ENCODE peak calls at places on chromosomes 3 and 15, in ten cellular contexts. J, E, A, Z, N, B, F, X, D and P are unnamed samples.

GRCh38 chr3:150409527-150410310 is 1.6 kb downstream of the TSC22D2 start:
- DNase-seq in N (peak), B (peak), J (peak), Z (peak), X (no peak), F (no peak), A (peak), E (peak), D (peak), P (peak)

GRCh38 chr15:20659265-20659664 is 117.7 kb upstream of the GOLGA6L6 start:
- DNase-seq in D (no peak), F (no peak), N (no peak), X (no peak), B (no peak), E (no peak), Z (no peak), A (no peak), J (no peak), P (no peak)

GRCh38 chr3:42098171-42098570 is 7.0 kb downstream of the TRAK1 start:
- DNase-seq in J (no peak), B (no peak), D (no peak), N (no peak), Z (no peak), F (no peak), X (no peak), E (no peak), A (no peak), P (no peak)

GRCh38 chr3:67001086-67001861 is 3.2 kb downstream of the KBTBD8 start:
- DNase-seq in A (no peak), Z (no peak), X (no peak), J (peak), D (no peak), F (no peak), N (no peak), B (no peak), E (no peak), P (no peak)

GRCh38 chr3:49415931-49416601 is 3.8 kb downstream of the TCTA start:
- DNase-seq in A (no peak), X (no peak), Z (no peak), E (no peak), J (no peak), N (no peak), F (no peak), D (no peak), B (no peak), P (no peak)

GRCh38 chr3:107574650-107575049 is 51.9 kb downstream of the BBX start:
- DNase-seq in B (no peak), A (peak), X (no peak), D (peak), N (peak), E (peak), J (peak), Z (peak), F (no peak), P (no peak)

GRCh38 chr15:75554717-75555116 is 24.4 kb downstream of the PTPN9 start:
- DNase-seq in B (no peak), E (no peak), D (no peak), X (no peak), N (peak), A (no peak), J (peak), F (no peak), Z (no peak), P (no peak)

GRCh38 chr3:131708216-131708615 is 205.4 kb upstream of the MRPL3 start:
- DNase-seq in Z (no peak), D (no peak), A (no peak), B (no peak), X (no peak), F (no peak), E (no peak), J (no peak), N (peak), P (no peak)

GRCh38 chr15:91522609-91523332 is 330.7 kb upstream of the SLCO3A1 start:
- DNase-seq in X (no peak), E (peak), N (peak), Z (no peak), J (peak), D (peak), A (no peak), F (no peak), B (no peak), P (no peak)

GRCh38 chr15:85707519-85708338 is 87.0 kb downstream of the KLHL25 start:
- DNase-seq in F (no peak), B (no peak), X (no peak), N (peak), J (peak), E (peak), Z (peak), A (no peak), D (peak), P (no peak)

GRCh38 chr3:124837730-124838186 is 49.4 kb downstream of the ITGB5 start:
- DNase-seq in D (peak), Z (peak), E (peak), J (peak), B (no peak), N (peak), F (no peak), X (no peak), A (peak), P (no peak)

GRCh38 chr15:40031300-40031699 is 7.7 kb downstream of the SRP14 start:
- DNase-seq in D (no peak), Z (no peak), B (no peak), X (no peak), J (no peak), N (no peak), E (no peak), A (no peak), F (no peak), P (no peak)

GRCh38 chr3:72440491-72440890 is 407.8 kb downstream of the SHQ1 start:
- DNase-seq in J (no peak), N (no peak), E (no peak), Z (no peak), F (no peak), A (no peak), D (no peak), X (no peak), B (no peak), P (no peak)

GRCh38 chr15:42159381-42160015 is 3.1 kb upstream of the PLA2G4F start:
- DNase-seq in J (no peak), B (no peak), A (no peak), N (no peak), Z (no peak), X (no peak), F (no peak), E (no peak), D (no peak), P (no peak)

GRCh38 chr3:161139686-161140085 is 34.5 kb upstream of the B3GALNT1 start:
- DNase-seq in E (no peak), Z (no peak), B (no peak), J (no peak), F (no peak), A (no peak), X (no peak), D (no peak), N (no peak), P (no peak)

GRCh38 chr3:14521611-14522010 is 18.5 kb downstream of the GRIP2 start:
- DNase-seq in D (no peak), N (no peak), B (peak), J (no peak), E (no peak), A (no peak), Z (no peak), F (no peak), X (no peak), P (no peak)

GRCh38 chr15:59801649-59802048 is 112.5 kb upstream of the BNIP2 start:
- DNase-seq in B (no peak), X (no peak), E (no peak), J (no peak), Z (no peak), A (no peak), N (no peak), F (no peak), D (peak), P (no peak)

GRCh38 chr3:139202959-139203349 is 140.9 kb upstream of the MRPS22 start:
- DNase-seq in B (no peak), E (no peak), A (no peak), J (no peak), N (no peak), Z (no peak), D (no peak), X (no peak), F (no peak), P (no peak)

GRCh38 chr15:68114356-68114755 is 60.2 kb downstream of the PIAS1 start:
- DNase-seq in A (no peak), N (peak), B (no peak), D (no peak), J (peak), E (no peak), X (no peak), Z (no peak), F (no peak), P (no peak)

GRCh38 chr15:89442671-89443307 is 53.6 kb downstream of the RHCG start:
- DNase-seq in E (peak), D (peak), X (no peak), J (peak), N (peak), A (peak), B (peak), Z (peak), F (peak), P (peak)

DNA sequence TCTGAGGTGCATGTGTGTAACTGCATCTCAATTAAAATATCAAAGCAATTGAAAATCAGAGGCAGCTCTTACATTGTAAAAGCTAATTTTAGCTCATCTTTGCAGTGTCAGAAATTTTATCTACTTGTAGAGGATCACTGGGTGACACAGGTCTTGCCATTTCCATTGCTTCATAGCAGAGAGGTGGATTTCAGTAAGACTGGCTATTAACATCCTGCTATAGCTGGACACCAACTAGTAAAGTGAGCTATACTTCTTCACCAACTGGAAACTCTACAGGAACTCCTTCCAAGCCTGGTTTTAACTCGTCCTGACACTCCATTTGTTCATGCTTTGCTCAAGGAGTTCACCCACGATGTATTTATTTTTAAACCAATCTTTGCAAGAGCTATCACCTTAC is 19.5 kb upstream of the MITF start:
- DNase-seq in D (no peak), B (no peak), X (no peak), J (no peak), N (no peak), A (no peak), F (no peak), E (no peak), Z (no peak), P (no peak)
- H3K4me2 ChIP-seq in D (no peak), B (no peak), X (no peak), J (no peak), N (no peak), A (peak), F (no peak), E (no peak), Z (no peak), P (no peak)

DNA sequence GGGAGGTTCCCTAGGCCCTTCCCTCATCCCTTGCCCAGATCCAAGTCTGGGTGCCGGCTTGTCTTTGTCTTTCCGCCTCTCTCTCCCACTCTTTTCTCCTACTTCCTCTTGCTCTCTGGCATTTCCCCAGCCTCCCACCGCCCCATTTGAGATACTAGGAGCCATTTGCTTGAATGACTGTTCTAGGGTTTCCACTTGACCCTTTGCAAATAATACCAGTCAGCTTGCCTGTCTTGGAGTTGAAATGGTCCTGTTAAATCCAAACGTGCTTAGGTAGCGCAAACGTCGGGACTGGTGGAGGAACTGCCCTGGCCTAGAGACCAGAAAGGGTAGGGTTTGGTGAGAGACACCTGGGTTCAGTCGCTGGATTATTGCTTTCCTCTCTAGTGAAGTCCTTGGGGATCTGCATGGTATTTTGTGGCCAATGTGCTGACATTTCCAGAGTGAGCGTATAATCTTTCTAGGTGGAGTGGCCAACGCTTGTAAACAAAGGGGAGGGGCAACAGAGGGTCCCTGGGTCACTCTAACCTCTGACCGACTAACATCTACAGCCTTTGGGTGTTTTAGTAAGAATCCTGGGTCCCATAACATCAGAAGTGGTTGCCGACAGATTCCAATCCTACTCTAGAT is 10.7 kb downstream of the ZIC1 start:
- DNase-seq in E (no peak), A (no peak), Z (no peak), B (no peak), X (no peak), N (no peak), F (no peak), J (no peak), D (no peak), P (no peak)
- H3K4me2 ChIP-seq in E (no peak), A (no peak), Z (no peak), B (peak), X (no peak), N (no peak), F (peak), J (no peak), D (peak), P (peak)

DNA sequence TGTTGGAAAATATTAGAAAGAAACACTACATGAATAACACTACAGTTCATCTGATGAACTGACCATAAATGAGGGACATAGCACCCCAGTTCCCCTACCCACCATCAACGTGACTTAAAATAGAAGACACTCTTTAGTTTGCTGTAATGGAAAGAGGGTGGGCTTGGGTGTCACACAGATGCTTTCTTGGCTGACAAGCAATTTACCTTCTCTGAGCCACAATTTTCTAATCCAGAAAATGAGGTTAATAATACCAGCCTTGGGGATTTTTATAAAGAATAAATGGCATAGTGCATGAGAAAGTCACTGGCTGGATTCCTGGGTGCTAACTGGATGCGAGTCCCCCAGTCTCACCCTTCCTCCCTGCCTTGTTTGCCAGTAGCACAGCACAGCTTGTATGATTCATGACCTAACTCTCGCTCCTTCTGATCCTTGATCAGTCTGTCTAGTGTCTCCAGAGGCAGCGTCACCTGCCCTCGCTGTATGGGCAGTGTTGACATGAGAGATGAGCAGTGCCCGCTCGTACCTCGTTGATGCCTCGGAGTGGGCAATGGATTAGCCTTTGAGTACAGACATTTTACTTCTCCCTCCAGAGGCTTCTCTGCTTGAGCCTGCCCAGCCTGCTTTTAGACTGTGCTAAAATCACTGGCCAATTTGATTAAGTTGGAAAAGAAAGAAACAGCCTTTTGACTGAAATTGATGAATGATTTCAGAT is 569.2 kb downstream of the NTRK3 start:
- DNase-seq in B (no peak), E (no peak), J (no peak), Z (peak), A (no peak), N (no peak), D (no peak), X (no peak), F (no peak), P (no peak)
- H3K4me2 ChIP-seq in B (no peak), E (no peak), J (no peak), Z (no peak), A (no peak), N (no peak), D (no peak), X (no peak), F (no peak), P (no peak)

GRCh38 chr15:81264072-81264857 is 59.7 kb downstream of the STARD5 start:
- DNase-seq in J (no peak), Z (no peak), A (no peak), B (no peak), X (no peak), D (no peak), F (no peak), N (peak), E (no peak), P (no peak)

GRCh38 chr15:81268340-81268739 is 55.6 kb downstream of the STARD5 start:
- DNase-seq in J (no peak), D (no peak), E (no peak), X (no peak), F (no peak), Z (no peak), N (no peak), B (no peak), A (no peak), P (no peak)

GRCh38 chr15:81263477-81263876 is 60.5 kb downstream of the STARD5 start:
- DNase-seq in N (no peak), J (no peak), B (no peak), A (no peak), Z (no peak), F (no peak), E (no peak), X (no peak), D (no peak), P (no peak)

GRCh38 chr15:81265944-81266775 is 57.8 kb downstream of the STARD5 start:
- DNase-seq in E (peak), X (peak), N (peak), A (peak), J (peak), D (peak), F (peak), Z (peak), B (peak), P (peak)

DNA sequence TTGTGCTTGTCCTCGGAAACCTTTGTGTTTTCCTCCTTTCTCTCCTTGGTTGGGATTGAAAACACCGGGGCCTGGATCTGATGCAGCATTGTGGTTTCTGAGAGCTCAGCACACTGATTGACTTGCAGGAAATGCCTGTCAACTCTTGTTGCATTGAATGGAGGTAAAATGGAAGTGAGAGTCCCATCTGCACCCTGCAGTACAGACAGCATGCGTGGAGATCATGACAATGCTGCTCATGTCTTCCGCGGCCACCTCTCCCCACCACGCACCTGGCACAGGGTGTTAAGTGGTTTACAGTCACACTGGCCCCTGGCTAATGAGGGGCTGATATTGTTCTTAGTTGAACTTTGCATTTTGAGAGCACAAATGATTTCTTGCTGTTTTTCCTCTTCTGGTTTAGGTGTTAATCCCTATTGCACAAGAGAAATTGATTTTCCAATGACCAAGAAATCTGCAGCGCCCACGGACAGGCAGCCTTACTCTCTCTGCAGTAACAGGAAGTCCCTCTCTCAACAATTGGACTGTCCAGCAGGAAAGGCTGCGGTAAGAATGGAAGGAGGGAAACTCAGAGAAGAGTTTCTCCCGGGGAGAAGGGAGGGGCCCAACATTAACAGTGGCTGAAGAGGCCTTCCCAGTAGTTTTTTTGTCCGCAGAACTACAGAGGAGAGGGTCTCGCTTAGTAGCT is 58.5 kb downstream of the STARD5 start:
- DNase-seq in F (no peak), Z (no peak), X (no peak), A (no peak), J (no peak), E (no peak), D (no peak), N (no peak), B (no peak), P (no peak)
- H3K4me2 ChIP-seq in F (peak), Z (peak), X (peak), A (peak), J (peak), E (peak), D (no peak), N (peak), B (no peak), P (no peak)

GRCh38 chr3:183371672-183371968 is 56.8 kb downstream of the MCF2L2 start:
- DNase-seq in N (no peak), A (no peak), Z (no peak), J (no peak), B (no peak), X (no peak), D (no peak), E (no peak), F (no peak), P (no peak)
- H3K4me2 ChIP-seq in N (no peak), A (no peak), Z (no peak), J (no peak), B (no peak), X (no peak), D (no peak), E (peak), F (no peak), P (no peak)

GRCh38 chr15:66675456-66675855 is 26.6 kb upstream of the SMAD6 start:
- DNase-seq in N (no peak), F (no peak), B (no peak), A (no peak), J (no peak), E (no peak), D (no peak), X (no peak), Z (no peak), P (no peak)
- H3K4me2 ChIP-seq in N (no peak), F (no peak), B (no peak), A (no peak), J (no peak), E (no peak), D (no peak), X (no peak), Z (no peak), P (no peak)

GRCh38 chr15:84103345-84103744 is 132.2 kb upstream of the GOLGA6L4 start:
- DNase-seq in B (no peak), A (no peak), X (no peak), F (no peak), Z (no peak), E (no peak), N (no peak), J (no peak), D (peak), P (no peak)

GRCh38 chr15:84099181-84099580 is 136.4 kb upstream of the GOLGA6L4 start:
- DNase-seq in A (no peak), X (no peak), Z (no peak), B (no peak), F (no peak), E (no peak), N (no peak), J (no peak), D (no peak), P (no peak)

GRCh38 chr15:84098604-84099003 is 137.0 kb upstream of the GOLGA6L4 start:
- DNase-seq in J (no peak), D (no peak), N (no peak), E (no peak), A (no peak), F (no peak), B (no peak), Z (no peak), X (no peak), P (no peak)
- H3K4me2 ChIP-seq in J (no peak), D (no peak), N (no peak), E (no peak), A (no peak), F (no peak), B (no peak), Z (no peak), X (no peak), P (no peak)

DNA sequence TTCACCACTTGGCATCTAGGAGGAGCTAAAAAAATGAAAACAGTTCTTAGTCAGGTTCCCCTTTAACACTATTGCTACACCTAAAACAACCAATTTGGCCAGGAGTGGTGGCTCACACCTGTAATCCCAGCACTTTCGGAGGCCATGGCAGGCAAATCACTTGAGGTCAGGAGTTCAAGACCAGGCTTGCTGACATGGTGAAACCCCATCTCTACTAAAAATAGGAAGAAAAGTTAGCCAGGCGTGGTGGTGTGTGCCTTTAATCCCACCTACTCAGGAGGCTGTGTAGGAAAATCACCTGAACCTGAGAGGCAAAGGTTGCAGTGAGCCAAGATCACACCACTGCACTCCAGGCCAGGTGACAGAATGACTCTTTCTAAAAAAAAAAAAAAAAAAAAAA is 124.1 kb downstream of the DGKG start:
- DNase-seq in J (no peak), X (no peak), A (no peak), F (no peak), B (no peak), D (no peak), N (no peak), E (no peak), Z (no peak), P (no peak)
- H3K4me2 ChIP-seq in J (no peak), X (no peak), A (no peak), F (no peak), B (no peak), D (no peak), N (no peak), E (no peak), Z (no peak), P (no peak)

GRCh38 chr3:186283651-186284445 is 78.2 kb downstream of the DGKG start:
- DNase-seq in J (no peak), Z (no peak), X (no peak), B (no peak), N (peak), A (no peak), D (no peak), E (no peak), F (no peak), P (no peak)
- H3K4me2 ChIP-seq in J (no peak), Z (no peak), X (no peak), B (no peak), N (no peak), A (no peak), D (no peak), E (no peak), F (no peak), P (no peak)